ENCODE peak calls at places on chromosomes 2 and 18, in six cellular contexts. One of them, this sample, is unnamed.

GRCh38 chr2:62292190-62292589 is 96.3 kb downstream of the B3GNT2 start:
- DNase-seq in osteoblast: peak
- DNase-seq in left ventricle myocardium inferior: no peak
- DNase-seq in sigmoid colon: no peak
- DNase-seq in WERI-Rb-1: no peak
- DNase-seq in Caco-2: no peak
- DNase-seq in this sample: peak

GRCh38 chr2:41729800-41730364 is 317.9 kb upstream of the PKDCC start:
- DNase-seq in osteoblast: no peak
- DNase-seq in left ventricle myocardium inferior: no peak
- DNase-seq in sigmoid colon: no peak
- DNase-seq in WERI-Rb-1: no peak
- DNase-seq in Caco-2: no peak
- DNase-seq in this sample: no peak

GRCh38 chr18:3451166-3451988 is 1.4 kb downstream of the TGIF1 start:
- DNase-seq in osteoblast: peak
- DNase-seq in left ventricle myocardium inferior: peak
- DNase-seq in sigmoid colon: peak
- DNase-seq in WERI-Rb-1: peak
- DNase-seq in Caco-2: peak
- DNase-seq in this sample: peak

GRCh38 chr2:37771600-37772088 is 100.2 kb upstream of the CDC42EP3 start:
- DNase-seq in osteoblast: no peak
- DNase-seq in left ventricle myocardium inferior: no peak
- DNase-seq in sigmoid colon: peak
- DNase-seq in WERI-Rb-1: no peak
- DNase-seq in Caco-2: no peak
- DNase-seq in this sample: no peak

GRCh38 chr2:100013892-100014677 is 128.3 kb downstream of the AFF3 start:
- DNase-seq in osteoblast: peak
- DNase-seq in left ventricle myocardium inferior: peak
- DNase-seq in sigmoid colon: no peak
- DNase-seq in WERI-Rb-1: peak
- DNase-seq in Caco-2: peak
- DNase-seq in this sample: peak

GRCh38 chr2:213119061-213119809 is 32.2 kb downstream of the IKZF2 start:
- DNase-seq in osteoblast: peak
- DNase-seq in left ventricle myocardium inferior: no peak
- DNase-seq in sigmoid colon: no peak
- DNase-seq in WERI-Rb-1: no peak
- DNase-seq in Caco-2: no peak
- DNase-seq in this sample: no peak

GRCh38 chr2:240820014-240820606 is at the start of gene KIF1A:
- DNase-seq in osteoblast: peak
- DNase-seq in left ventricle myocardium inferior: peak
- DNase-seq in sigmoid colon: no peak
- DNase-seq in WERI-Rb-1: peak
- DNase-seq in Caco-2: peak
- DNase-seq in this sample: no peak

GRCh38 chr18:79507076-79507545 is 111.4 kb downstream of the NFATC1 start:
- DNase-seq in osteoblast: peak
- DNase-seq in left ventricle myocardium inferior: peak
- DNase-seq in sigmoid colon: peak
- DNase-seq in WERI-Rb-1: no peak
- DNase-seq in Caco-2: no peak
- DNase-seq in this sample: peak

GRCh38 chr18:55983433-55983832 is 395.4 kb upstream of the TCF4 start:
- DNase-seq in osteoblast: peak
- DNase-seq in left ventricle myocardium inferior: no peak
- DNase-seq in sigmoid colon: no peak
- DNase-seq in WERI-Rb-1: no peak
- DNase-seq in Caco-2: no peak
- DNase-seq in this sample: no peak

GRCh38 chr2:73386342-73386868 is 769 bp downstream of the ALMS1 start:
- DNase-seq in osteoblast: peak
- DNase-seq in left ventricle myocardium inferior: no peak
- DNase-seq in sigmoid colon: no peak
- DNase-seq in WERI-Rb-1: no peak
- DNase-seq in Caco-2: no peak
- DNase-seq in this sample: no peak

DNA sequence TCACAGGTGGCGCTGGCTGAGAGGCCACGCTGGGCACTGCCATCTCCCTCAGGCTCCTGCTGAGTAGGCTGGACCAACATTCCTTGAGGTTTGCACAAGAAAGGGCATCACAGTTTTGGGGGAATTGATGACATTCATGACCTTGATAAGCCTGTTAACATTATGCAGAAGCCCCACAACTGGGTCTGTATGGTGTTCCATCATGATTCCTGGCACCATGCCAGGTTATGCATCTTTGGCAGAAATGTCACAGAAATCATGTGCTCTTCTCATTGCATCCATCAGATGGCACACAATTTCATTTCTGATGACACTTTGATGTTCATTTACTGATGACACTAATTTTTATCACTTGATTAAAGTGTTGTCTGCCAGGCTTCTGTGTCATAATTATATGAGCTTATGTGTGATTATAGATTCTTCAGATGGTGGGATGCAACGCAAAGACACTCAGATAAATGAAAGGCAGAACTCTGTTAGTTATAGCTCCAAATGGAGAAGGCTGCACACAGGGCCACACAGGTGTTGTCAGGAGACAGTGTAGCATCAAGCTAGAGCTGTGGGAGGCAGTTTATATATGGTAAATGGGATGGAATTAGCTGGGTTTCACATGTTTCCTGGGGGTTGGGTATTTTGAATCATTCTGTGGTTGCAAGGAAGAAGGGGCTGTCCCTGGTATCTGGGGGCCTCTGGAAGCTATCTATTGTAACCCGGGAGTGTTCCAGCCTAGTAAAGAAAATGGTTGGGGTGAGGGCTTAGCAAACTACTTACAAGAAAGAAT is 191.3 kb downstream of the SLC39A10 start:
- DNase-seq in osteoblast: no peak
- DNase-seq in left ventricle myocardium inferior: no peak
- DNase-seq in sigmoid colon: no peak
- DNase-seq in WERI-Rb-1: no peak
- DNase-seq in Caco-2: no peak
- DNase-seq in this sample: no peak
- TF ChIP-seq CTCF in osteoblast: no peak
- TF ChIP-seq CTCF in left ventricle myocardium inferior: no peak
- TF ChIP-seq CTCF in sigmoid colon: no peak
- TF ChIP-seq CTCF in WERI-Rb-1: no peak
- TF ChIP-seq CTCF in Caco-2: no peak
- TF ChIP-seq CTCF in this sample: no peak

GRCh38 chr18:49563130-49563540 is 1.3 kb downstream of the LIPG start:
- DNase-seq in osteoblast: peak
- DNase-seq in left ventricle myocardium inferior: no peak
- DNase-seq in sigmoid colon: no peak
- DNase-seq in WERI-Rb-1: no peak
- DNase-seq in Caco-2: no peak
- DNase-seq in this sample: no peak

GRCh38 chr18:49560277-49561126 is 1.4 kb upstream of the LIPG start:
- DNase-seq in osteoblast: peak
- DNase-seq in left ventricle myocardium inferior: no peak
- DNase-seq in sigmoid colon: no peak
- DNase-seq in WERI-Rb-1: no peak
- DNase-seq in Caco-2: peak
- DNase-seq in this sample: peak

GRCh38 chr18:49562481-49563129 is 748 bp downstream of the LIPG start:
- DNase-seq in osteoblast: peak
- DNase-seq in left ventricle myocardium inferior: no peak
- DNase-seq in sigmoid colon: no peak
- DNase-seq in WERI-Rb-1: no peak
- DNase-seq in Caco-2: no peak
- DNase-seq in this sample: no peak

GRCh38 chr18:49561127-49561376 is 805 bp upstream of the LIPG start:
- DNase-seq in osteoblast: no peak
- DNase-seq in left ventricle myocardium inferior: no peak
- DNase-seq in sigmoid colon: no peak
- DNase-seq in WERI-Rb-1: no peak
- DNase-seq in Caco-2: peak
- DNase-seq in this sample: no peak

DNA sequence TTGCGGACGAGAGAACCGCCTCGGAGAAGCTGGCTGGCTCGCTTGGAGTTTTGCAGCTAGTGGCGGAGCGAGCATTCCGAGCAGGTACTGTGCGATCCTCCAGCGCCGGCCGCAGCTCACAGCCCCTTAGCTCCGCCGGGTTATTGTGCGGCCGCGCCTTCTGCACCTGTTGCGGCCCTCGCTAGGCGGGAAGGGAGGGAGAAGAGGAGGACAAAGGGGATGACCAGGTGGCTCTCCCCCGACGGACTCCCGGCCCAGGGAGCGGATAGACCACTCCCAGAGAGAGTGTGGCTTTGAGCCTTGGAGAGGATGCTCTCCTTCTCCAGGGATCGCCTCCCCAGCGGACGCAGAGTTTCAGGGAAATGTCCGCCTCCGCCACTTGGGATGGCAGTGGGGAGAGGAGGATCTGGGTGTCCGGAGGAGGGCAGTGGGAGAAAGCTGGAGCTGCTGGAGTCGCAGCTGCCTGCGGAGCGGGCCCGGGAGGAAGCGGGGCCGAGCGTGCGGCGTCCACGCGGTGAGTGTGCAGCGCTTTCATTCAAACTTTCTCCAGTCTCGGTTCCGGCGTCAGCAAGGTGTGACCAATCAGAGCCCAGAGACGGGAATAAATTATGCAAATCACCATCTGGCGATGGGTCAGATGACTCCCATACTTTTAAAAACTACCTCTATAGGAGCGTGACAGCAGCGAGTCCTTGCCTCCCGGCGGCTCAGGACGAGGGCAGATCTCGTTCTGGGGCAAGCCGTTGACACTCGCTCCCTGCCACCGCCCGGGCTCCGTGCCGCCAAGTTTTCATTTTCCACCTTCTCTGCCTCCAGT is at the start of gene LIPG:
- DNase-seq in osteoblast: peak
- DNase-seq in left ventricle myocardium inferior: no peak
- DNase-seq in sigmoid colon: no peak
- DNase-seq in WERI-Rb-1: peak
- DNase-seq in Caco-2: peak
- DNase-seq in this sample: peak
- H3K4me3 ChIP-seq in osteoblast: peak
- H3K4me3 ChIP-seq in left ventricle myocardium inferior: peak
- H3K4me3 ChIP-seq in sigmoid colon: peak
- H3K4me3 ChIP-seq in WERI-Rb-1: peak
- H3K4me3 ChIP-seq in Caco-2: peak
- H3K4me3 ChIP-seq in this sample: peak

GRCh38 chr2:177335917-177336450 is 56.6 kb upstream of the AGPS start:
- DNase-seq in osteoblast: peak
- DNase-seq in left ventricle myocardium inferior: no peak
- DNase-seq in sigmoid colon: no peak
- DNase-seq in WERI-Rb-1: no peak
- DNase-seq in Caco-2: no peak
- DNase-seq in this sample: no peak

GRCh38 chr2:177332992-177333388 is 59.6 kb upstream of the AGPS start:
- DNase-seq in osteoblast: no peak
- DNase-seq in left ventricle myocardium inferior: no peak
- DNase-seq in sigmoid colon: no peak
- DNase-seq in WERI-Rb-1: no peak
- DNase-seq in Caco-2: no peak
- DNase-seq in this sample: no peak

GRCh38 chr2:177332041-177332991 is 60.3 kb upstream of the AGPS start:
- DNase-seq in osteoblast: peak
- DNase-seq in left ventricle myocardium inferior: peak
- DNase-seq in sigmoid colon: peak
- DNase-seq in WERI-Rb-1: peak
- DNase-seq in Caco-2: peak
- DNase-seq in this sample: peak

GRCh38 chr2:177338177-177338721 is 54.3 kb upstream of the AGPS start:
- DNase-seq in osteoblast: no peak
- DNase-seq in left ventricle myocardium inferior: no peak
- DNase-seq in sigmoid colon: no peak
- DNase-seq in WERI-Rb-1: no peak
- DNase-seq in Caco-2: no peak
- DNase-seq in this sample: no peak

DNA sequence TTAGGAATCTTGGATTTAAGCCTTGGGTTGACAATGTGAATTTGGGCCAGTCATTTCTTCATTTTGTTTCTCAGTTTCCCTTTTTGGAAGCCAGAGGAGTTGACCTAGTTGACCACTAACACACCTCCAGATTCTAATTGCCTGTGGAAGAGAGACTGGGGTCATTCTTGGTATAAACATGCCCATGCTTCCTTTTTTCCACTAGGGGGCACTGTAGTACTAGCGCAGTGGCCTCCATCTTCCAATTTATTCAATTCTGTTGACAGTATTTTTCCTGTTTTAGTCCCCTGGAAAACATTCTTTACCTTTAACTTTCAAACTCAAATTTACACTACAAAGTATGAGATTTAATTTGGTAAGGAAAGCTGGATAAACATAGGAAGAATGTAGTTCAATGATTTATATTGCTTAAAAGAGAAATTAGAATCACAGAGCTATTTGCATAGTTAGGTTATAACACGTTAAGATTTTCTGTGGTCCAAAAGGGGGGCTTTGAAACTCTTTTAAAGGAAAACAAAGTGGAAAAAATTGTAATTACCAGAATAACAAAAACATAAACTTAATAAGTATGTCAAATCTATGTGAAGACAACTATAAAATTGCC is 57.5 kb upstream of the AGPS start:
- DNase-seq in osteoblast: no peak
- DNase-seq in left ventricle myocardium inferior: no peak
- DNase-seq in sigmoid colon: no peak
- DNase-seq in WERI-Rb-1: peak
- DNase-seq in Caco-2: peak
- DNase-seq in this sample: no peak
- TF ChIP-seq CTCF in osteoblast: peak
- TF ChIP-seq CTCF in left ventricle myocardium inferior: peak
- TF ChIP-seq CTCF in sigmoid colon: peak
- TF ChIP-seq CTCF in WERI-Rb-1: peak
- TF ChIP-seq CTCF in Caco-2: peak
- TF ChIP-seq CTCF in this sample: peak

DNA sequence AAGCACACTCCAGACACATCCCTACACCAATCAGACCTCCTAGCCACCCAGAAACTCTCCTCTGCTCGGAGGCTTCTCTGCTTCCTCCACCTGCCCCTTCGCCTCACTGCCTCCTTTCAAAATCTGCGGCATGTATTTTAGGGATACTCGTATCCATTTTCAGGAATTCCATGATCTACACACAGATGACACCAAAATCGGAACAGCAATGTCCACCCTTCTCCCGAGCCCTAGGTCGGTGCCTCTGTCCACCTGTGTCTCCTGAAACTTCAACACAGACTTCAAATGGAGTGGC is 1.4 kb upstream of the SH3BP4 start:
- DNase-seq in osteoblast: peak
- DNase-seq in left ventricle myocardium inferior: no peak
- DNase-seq in sigmoid colon: no peak
- DNase-seq in WERI-Rb-1: no peak
- DNase-seq in Caco-2: no peak
- DNase-seq in this sample: no peak
- H3K4me3 ChIP-seq in osteoblast: peak
- H3K4me3 ChIP-seq in left ventricle myocardium inferior: no peak
- H3K4me3 ChIP-seq in sigmoid colon: no peak
- H3K4me3 ChIP-seq in WERI-Rb-1: no peak
- H3K4me3 ChIP-seq in Caco-2: no peak
- H3K4me3 ChIP-seq in this sample: no peak